ENCODE peak calls at places on chromosomes 5 and 9, in six cellular contexts. S is upper lobe of right lung, C is OCI-LY7, P is stomach, H is AG09319, T is heart left ventricle. W is an unnamed sample.

GRCh38 chr5:90833753-90834152 is 275.2 kb downstream of the ADGRV1 start:
- DNase-seq in S (no peak), C (no peak), P (no peak), H (no peak), T (no peak), W (no peak)

GRCh38 chr5:137668574-137669093 is 67.3 kb downstream of the KLHL3 start:
- DNase-seq in S (no peak), C (no peak), P (no peak), H (no peak), T (no peak), W (no peak)

GRCh38 chr9:133375116-133375723 is 640 bp downstream of the SURF4 start:
- DNase-seq in S (no peak), C (peak), P (peak), H (no peak), T (no peak), W (no peak)

GRCh38 chr5:187617-188451 is 3.5 kb upstream of the LRRC14B start:
- DNase-seq in S (no peak), C (no peak), P (no peak), H (no peak), T (peak), W (no peak)

GRCh38 chr5:116837876-116838568 is 263.4 kb upstream of the SEMA6A start:
- DNase-seq in S (no peak), C (no peak), P (no peak), H (no peak), T (no peak), W (no peak)

GRCh38 chr9:110994771-110995241 is 43.5 kb downstream of the LPAR1 start:
- DNase-seq in S (no peak), C (no peak), P (no peak), H (no peak), T (no peak), W (no peak)

GRCh38 chr5:21807953-21808352 is 1045.2 kb downstream of the CDH12 start:
- DNase-seq in S (no peak), C (no peak), P (no peak), H (no peak), T (no peak), W (no peak)

GRCh38 chr9:72557549-72557948 is 36.1 kb downstream of the TMC1 start:
- DNase-seq in S (no peak), C (no peak), P (no peak), H (peak), T (no peak), W (no peak)

GRCh38 chr9:84301851-84302250 is 38.7 kb downstream of the SLC28A3 start:
- DNase-seq in S (no peak), C (no peak), P (no peak), H (no peak), T (no peak), W (no peak)

GRCh38 chr5:164230341-164230740 is 724.9 kb downstream of the MAT2B start:
- DNase-seq in S (no peak), C (no peak), P (no peak), H (no peak), T (no peak), W (no peak)

GRCh38 chr5:126002222-126002897 is 420.8 kb upstream of the GRAMD2B start:
- DNase-seq in S (no peak), C (no peak), P (peak), H (peak), T (peak), W (no peak)

GRCh38 chr5:175689147-175689991 is 31.5 kb downstream of the HRH2 start:
- DNase-seq in S (peak), C (no peak), P (no peak), H (no peak), T (peak), W (no peak)

GRCh38 chr9:36721846-36722588 is 149.3 kb downstream of the MELK start:
- DNase-seq in S (peak), C (no peak), P (no peak), H (no peak), T (no peak), W (peak)

GRCh38 chr9:134438204-134438788 is 112.0 kb downstream of the RXRA start:
- DNase-seq in S (peak), C (peak), P (peak), H (no peak), T (no peak), W (peak)

GRCh38 chr9:35664531-35665470 is at the start of gene ARHGEF39:
- DNase-seq in S (peak), C (peak), P (peak), H (no peak), T (peak), W (peak)

GRCh38 chr9:36165766-36166149 is 3.4 kb upstream of the CCIN start:
- DNase-seq in S (no peak), C (no peak), P (no peak), H (no peak), T (no peak), W (no peak)

GRCh38 chr9:91865041-91865440 is 85.0 kb downstream of the ROR2 start:
- DNase-seq in S (no peak), C (no peak), P (no peak), H (no peak), T (no peak), W (no peak)

GRCh38 chr5:73963021-73963420 is 337.0 kb downstream of the ARHGEF28 start:
- DNase-seq in S (no peak), C (no peak), P (no peak), H (no peak), T (no peak), W (no peak)

GRCh38 chr9:71876106-71876505 is 34.9 kb downstream of the ABHD17B start:
- DNase-seq in S (no peak), C (no peak), P (no peak), H (no peak), T (no peak), W (no peak)

GRCh38 chr5:38257236-38258036 is 923 bp upstream of the EGFLAM start:
- DNase-seq in S (no peak), C (no peak), P (no peak), H (no peak), T (no peak), W (no peak)

GRCh38 chr9:18245911-18246310 is 228.0 kb upstream of the ADAMTSL1 start:
- DNase-seq in S (no peak), C (no peak), P (no peak), H (no peak), T (no peak), W (no peak)

GRCh38 chr5:107982703-107983425 is 312.1 kb upstream of the EFNA5 start:
- DNase-seq in S (no peak), C (no peak), P (no peak), H (no peak), T (no peak), W (no peak)

GRCh38 chr5:170265527-170265926 is 32.0 kb downstream of the LCP2 start:
- DNase-seq in S (no peak), C (no peak), P (no peak), H (no peak), T (peak), W (no peak)

GRCh38 chr9:124780060-124780756 is 3.3 kb downstream of the OLFML2A start:
- DNase-seq in S (peak), C (no peak), P (peak), H (no peak), T (peak), W (no peak)

GRCh38 chr5:40071870-40072269 is 607.8 kb upstream of the PTGER4 start:
- DNase-seq in S (no peak), C (no peak), P (no peak), H (no peak), T (no peak), W (no peak)

DNA sequence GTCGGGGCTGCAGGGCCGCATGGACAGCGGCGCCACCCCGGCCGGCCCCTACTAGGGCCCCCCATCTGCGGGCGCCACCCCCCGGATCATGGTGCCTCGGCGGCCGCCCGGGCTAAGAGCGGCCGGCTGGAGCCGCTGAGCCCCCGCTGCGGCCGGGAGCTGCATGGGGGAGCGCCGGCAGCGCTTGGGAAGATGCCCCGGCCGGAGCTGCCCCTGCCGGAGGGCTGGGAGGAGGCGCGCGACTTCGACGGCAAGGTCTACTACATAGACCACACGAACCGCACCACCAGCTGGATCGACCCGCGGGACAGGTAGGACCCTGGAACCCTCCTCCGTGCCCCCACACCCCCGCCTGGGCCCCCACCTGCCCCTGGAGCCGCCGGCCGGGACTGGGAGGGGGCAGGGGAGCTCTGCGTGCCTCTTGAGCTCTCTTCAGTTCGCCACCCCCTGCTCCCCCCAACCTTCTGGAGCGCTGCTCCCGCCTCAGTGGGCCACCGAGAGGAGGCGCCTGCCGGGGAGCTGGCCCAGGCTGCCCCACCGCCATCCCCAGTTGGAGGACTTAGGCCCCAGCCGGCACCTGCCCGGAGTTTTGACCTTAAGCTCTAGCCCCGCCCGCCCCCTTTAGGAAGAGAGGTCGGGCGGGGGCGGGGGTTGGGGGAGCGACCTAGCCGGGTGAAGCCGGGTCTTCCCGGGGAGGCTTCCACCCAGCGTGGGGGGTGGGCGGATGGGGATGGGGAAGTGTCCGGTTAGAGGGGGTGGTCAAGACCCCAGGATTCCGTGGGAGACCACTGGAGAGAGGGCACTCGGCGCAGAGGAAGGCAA is 727 bp downstream of the WWC1 start:
- DNase-seq in S (peak), C (no peak), P (no peak), H (no peak), T (no peak), W (no peak)
- TF ChIP-seq CTCF in S (no peak), C (no peak), P (no peak), H (peak), T (no peak), W (no peak)

DNA sequence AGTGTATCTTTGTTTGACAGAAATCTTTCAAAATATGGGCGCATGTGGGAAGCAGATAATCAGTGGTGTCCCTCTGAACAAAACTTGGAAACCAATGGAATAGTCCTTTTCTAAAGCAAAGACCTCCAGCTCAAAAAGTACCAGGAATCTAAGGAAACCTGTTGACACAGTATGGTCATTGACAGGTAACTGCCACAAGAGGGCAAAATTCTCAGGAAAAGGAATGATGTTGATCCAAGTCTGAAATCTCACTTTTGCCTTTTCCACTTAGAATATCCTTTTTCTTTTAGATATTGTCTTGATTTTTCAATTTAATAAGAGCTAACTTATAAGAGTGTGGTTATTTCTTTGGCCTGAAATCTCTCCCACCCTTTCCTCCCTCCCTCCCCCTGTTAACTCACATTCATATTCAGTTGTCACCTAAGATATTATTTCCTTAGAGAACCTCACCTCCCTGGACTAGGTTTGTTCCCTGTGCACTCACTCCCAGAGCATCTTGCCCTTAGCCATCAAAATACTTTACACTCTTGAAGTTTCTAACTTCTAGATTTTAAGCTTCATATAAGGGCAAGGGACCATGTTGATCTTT is 59.0 kb upstream of the BARX1 start:
- DNase-seq in S (no peak), C (peak), P (no peak), H (no peak), T (no peak), W (no peak)
- TF ChIP-seq CTCF in S (peak), C (peak), P (no peak), H (peak), T (peak), W (peak)

DNA sequence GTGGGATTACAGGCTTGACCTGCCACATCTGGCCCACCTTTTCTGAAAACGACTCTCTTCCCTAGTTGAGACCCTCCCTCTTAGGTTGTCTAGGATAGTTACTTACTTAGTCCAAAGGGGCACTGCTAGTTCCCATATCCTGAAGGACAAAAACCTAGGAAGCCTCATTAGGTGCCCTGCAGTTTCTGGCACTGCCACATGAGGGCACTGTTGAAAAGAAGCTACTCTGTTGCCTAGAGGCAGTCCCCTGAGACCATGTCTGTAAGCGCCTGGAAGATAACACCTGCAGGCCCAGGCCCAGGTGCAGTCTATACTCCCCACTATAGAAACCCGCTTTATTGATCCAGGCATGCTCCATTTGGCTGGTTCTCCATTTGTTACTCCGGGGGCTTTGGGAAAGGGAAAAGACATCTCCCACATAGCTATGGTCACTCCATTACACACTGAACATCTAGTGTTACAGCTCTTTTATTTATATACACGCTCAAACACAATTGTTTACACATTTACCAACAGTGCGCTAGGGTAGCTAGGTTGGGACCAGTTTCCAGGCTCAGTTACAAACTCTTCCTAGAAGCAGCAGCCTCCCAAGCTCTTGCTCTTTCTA is 73.4 kb upstream of the PPARGC1B start:
- DNase-seq in S (no peak), C (peak), P (peak), H (no peak), T (peak), W (no peak)
- TF ChIP-seq CTCF in S (peak), C (peak), P (no peak), H (peak), T (peak), W (peak)

DNA sequence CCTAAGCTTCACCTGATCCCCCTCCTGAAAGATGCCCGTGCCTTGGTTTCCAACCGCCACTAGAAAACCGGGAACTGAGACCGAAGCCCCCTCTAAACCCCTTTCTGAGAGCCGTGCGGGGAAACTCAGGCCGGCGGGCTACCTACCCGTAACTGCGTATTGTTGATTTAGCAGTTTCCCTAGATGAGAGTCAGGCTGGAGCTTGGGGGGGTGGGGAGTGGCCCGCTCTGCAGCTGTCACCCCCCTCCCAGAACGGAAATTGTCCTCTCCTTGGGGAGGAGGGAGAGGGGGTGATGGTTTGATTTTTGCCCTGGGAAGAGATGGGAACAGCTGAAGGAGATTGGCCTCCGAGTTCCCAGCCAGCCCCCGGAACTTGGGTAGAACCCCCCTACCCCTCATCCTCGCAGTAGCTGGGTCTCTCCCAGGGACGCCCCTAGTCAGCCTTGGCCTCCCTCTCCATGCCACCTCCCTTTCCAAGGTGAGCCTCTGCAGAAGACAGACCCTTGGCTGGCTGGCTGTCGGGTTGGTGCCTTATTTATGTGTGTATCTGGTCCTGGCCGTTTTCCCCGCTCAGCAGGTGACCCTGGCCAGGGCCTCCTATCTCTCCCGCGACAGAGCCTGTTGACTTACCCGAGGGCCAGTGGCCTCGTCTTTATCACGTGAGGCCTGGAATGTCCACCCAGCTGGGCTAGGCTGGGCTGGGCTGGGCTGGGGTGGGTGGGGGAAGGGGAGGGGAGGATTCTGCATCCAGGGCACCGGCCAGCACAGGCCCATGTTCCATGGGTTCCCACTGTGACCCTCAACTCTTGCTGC is 2.7 kb downstream of the CXXC5 start:
- DNase-seq in S (peak), C (no peak), P (peak), H (no peak), T (peak), W (peak)
- TF ChIP-seq CTCF in S (no peak), C (peak), P (no peak), H (no peak), T (no peak), W (no peak)

DNA sequence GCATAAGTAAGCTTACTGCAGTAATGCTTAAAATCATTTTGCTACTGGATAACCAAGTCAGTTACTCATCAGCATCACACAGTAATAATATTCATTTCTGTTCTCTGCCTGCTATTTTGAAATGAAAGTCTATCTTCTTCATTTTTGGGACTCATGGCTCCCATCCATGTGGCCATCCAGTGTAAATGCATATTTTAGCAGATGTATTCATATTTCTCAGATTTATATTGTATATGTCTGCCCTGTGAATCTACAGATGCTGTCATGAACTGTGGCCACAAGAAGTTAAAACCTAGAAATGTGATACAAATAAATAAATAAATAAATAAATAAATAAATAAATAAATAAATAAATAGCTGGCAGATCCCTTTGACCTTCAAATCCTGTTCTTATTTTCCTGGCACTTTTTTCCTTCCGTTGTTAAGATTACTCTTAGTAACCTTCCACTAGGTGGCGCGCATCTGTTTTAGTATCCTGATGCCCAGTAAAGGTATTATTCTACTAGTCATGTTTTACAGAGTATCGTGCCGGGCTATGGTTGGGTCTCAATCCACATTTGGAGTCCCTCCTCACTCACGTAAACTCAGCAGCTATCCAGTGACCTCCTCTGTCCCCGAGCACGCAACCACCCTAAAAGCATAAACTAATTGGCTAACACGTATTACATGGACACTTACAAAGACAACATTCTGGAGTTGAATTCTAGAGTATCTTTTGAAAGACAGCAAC is 79.2 kb upstream of the IL7R start:
- DNase-seq in S (no peak), C (peak), P (peak), H (peak), T (peak), W (peak)
- TF ChIP-seq CTCF in S (peak), C (peak), P (no peak), H (peak), T (peak), W (peak)

DNA sequence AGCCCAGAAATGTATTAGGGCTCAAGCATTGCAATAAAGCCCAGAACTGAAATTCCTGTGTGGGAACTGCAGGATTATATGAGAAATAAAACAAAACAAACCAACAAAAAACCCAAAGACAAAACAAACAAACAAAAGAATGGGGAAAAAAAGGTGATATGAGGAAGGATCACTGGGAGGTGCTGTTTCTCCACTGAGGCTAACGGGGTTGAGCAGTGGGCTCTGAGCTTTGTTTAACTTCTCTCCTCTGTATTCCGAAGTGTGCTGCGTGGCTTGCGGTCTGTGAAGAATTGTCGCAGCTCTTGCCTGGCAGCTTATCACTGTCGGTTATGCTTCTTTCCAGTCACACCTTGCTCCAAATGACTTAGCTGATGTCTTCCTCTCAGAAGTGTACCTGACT is 106.3 kb downstream of the TENT4A start:
- DNase-seq in S (no peak), C (no peak), P (no peak), H (no peak), T (no peak), W (no peak)
- TF ChIP-seq CTCF in S (no peak), C (no peak), P (no peak), H (no peak), T (no peak), W (no peak)

GRCh38 chr5:179301376-179301775 is 43.9 kb downstream of the ADAMTS2 start:
- DNase-seq in S (peak), C (no peak), P (no peak), H (no peak), T (no peak), W (no peak)
- TF ChIP-seq CTCF in S (no peak), C (no peak), P (no peak), H (no peak), T (no peak), W (no peak)

GRCh38 chr5:103037673-103038455 is 82.1 kb downstream of the GIN1 start:
- DNase-seq in S (no peak), C (peak), P (no peak), H (no peak), T (no peak), W (no peak)
- TF ChIP-seq CTCF in S (no peak), C (peak), P (no peak), H (no peak), T (no peak), W (no peak)